ENCODE peak calls at places on chromosomes 4 and X, in four cellular contexts. One of them, this sample, is unnamed.

GRCh38 chr4:48093949-48094550 is 40.0 kb downstream of the TXK start:
- DNase-seq in GM12878: no peak
- DNase-seq in endothelial cell of umbilical vein: peak
- DNase-seq in K562: peak
- DNase-seq in this sample: peak

GRCh38 chr4:3042226-3042625 is 32.1 kb downstream of the HTT-AS start:
- DNase-seq in K562: no peak
- DNase-seq in GM12878: no peak
- DNase-seq in endothelial cell of umbilical vein: no peak
- DNase-seq in this sample: no peak

GRCh38 chr4:104128031-104128849 is 366.5 kb downstream of the CXXC4 start:
- DNase-seq in GM12878: no peak
- DNase-seq in K562: no peak
- DNase-seq in endothelial cell of umbilical vein: no peak
- DNase-seq in this sample: no peak

GRCh38 chrX:141142946-141143345 is 34.0 kb downstream of the LDOC1 start:
- DNase-seq in K562: no peak
- DNase-seq in GM12878: no peak
- DNase-seq in endothelial cell of umbilical vein: no peak
- DNase-seq in this sample: no peak

GRCh38 chrX:153971632-153972367 is at the start of gene HCFC1:
- DNase-seq in endothelial cell of umbilical vein: peak
- DNase-seq in K562: peak
- DNase-seq in GM12878: peak
- DNase-seq in this sample: peak

GRCh38 chrX:115642304-115642703 is 81.3 kb downstream of the PLS3 start:
- DNase-seq in endothelial cell of umbilical vein: no peak
- DNase-seq in K562: no peak
- DNase-seq in GM12878: no peak
- DNase-seq in this sample: no peak

GRCh38 chr4:167233523-167234387 is 539 bp downstream of the SPOCK3 start:
- DNase-seq in endothelial cell of umbilical vein: peak
- DNase-seq in K562: no peak
- DNase-seq in GM12878: no peak
- DNase-seq in this sample: no peak

GRCh38 chrX:18681996-18682395 is 10.1 kb upstream of the RS1 start:
- DNase-seq in endothelial cell of umbilical vein: no peak
- DNase-seq in GM12878: no peak
- DNase-seq in K562: no peak
- DNase-seq in this sample: no peak

GRCh38 chr4:187167126-187167525 is 443.5 kb upstream of the FAT1 start:
- DNase-seq in K562: no peak
- DNase-seq in GM12878: no peak
- DNase-seq in endothelial cell of umbilical vein: no peak
- DNase-seq in this sample: no peak

DNA sequence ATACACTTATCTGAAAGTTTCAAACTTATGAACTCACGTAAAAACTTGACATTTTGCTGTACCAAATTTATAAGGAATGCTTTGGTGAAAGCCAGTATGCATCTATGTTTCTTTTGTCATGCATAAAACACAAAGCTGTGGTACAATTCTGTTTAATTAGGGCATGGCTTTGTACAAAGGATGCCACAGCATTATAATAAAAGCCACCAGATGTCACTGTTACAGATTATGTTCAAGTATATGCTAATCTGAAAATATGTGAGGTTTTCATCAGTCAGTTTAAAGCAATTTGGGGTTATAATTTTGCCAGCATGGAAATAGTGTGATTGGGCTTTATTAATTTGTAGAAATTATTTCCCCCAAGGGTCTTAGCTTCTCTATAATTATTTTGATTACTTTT is 69.0 kb downstream of the ATOH1 start:
- DNase-seq in endothelial cell of umbilical vein: peak
- DNase-seq in K562: peak
- DNase-seq in GM12878: no peak
- DNase-seq in this sample: no peak
- TF ChIP-seq FOS in endothelial cell of umbilical vein: no peak
- TF ChIP-seq FOS in K562: no peak
- TF ChIP-seq FOS in GM12878: no peak
- TF ChIP-seq FOS in this sample: no peak

DNA sequence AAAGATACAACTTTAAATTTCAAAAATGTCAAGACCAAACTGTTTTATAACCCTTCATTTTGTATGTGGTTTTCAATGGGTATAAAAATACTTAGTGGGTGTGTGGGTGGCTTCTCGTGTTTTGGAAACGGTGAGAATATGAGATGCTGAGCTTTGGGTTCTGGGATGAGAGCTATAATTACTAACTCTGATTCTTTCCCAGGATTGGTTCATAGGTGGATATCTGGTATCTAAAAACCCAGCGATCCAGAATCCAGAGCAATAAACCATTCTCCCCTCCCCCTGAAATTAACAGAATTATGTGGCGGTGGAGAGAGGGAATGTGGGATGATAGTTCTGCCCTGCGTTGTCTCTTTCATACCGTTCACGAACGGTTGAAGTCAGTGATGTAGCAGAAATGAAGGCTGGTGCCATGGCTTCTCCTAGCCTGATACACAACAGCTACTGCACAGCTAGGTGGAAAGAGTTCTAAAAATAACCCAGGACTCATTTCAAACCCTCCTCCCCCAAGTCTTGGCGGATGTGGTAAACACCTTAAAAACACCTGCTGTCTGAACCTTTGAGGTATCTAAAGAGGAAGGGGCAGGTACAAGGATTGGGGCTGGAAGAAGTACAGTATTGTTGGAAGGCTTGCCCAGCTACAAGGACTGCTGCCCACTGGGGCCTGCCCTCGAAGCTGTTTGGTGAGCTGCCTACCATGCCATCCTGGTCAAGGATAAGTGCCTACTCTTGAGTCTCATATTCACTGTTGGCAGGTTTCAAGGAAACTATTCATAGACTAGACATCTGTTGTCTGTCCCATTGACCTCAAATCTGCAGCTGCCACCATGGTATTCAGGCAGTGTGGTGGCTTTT is 44.5 kb downstream of the SEPTIN11 start:
- DNase-seq in endothelial cell of umbilical vein: no peak
- DNase-seq in K562: no peak
- DNase-seq in GM12878: peak
- DNase-seq in this sample: no peak
- TF ChIP-seq FOS in endothelial cell of umbilical vein: no peak
- TF ChIP-seq FOS in K562: no peak
- TF ChIP-seq FOS in GM12878: no peak
- TF ChIP-seq FOS in this sample: no peak

DNA sequence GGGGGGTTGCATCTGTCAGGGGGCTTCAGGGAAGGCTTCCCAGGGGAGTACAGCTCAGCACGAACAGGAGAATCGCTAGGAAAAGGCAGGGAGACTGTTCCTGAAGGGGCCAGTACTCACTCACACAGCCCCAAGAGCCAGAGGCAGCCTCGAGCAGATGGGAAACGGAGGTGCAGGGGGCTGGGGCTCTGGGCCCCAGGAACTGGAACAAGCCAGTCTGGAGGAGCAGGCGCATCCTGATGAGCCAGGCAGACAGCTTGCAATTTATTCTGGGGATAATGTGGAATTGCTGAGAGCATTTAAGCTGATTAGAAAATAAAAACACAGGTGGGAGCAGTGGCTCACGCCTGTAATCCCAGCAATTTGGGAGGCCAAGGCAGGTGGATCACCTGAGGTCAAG is 40.1 kb downstream of the CRMP1 start:
- DNase-seq in endothelial cell of umbilical vein: no peak
- DNase-seq in K562: no peak
- DNase-seq in GM12878: no peak
- DNase-seq in this sample: no peak
- TF ChIP-seq FOS in endothelial cell of umbilical vein: no peak
- TF ChIP-seq FOS in K562: no peak
- TF ChIP-seq FOS in GM12878: no peak
- TF ChIP-seq FOS in this sample: no peak

DNA sequence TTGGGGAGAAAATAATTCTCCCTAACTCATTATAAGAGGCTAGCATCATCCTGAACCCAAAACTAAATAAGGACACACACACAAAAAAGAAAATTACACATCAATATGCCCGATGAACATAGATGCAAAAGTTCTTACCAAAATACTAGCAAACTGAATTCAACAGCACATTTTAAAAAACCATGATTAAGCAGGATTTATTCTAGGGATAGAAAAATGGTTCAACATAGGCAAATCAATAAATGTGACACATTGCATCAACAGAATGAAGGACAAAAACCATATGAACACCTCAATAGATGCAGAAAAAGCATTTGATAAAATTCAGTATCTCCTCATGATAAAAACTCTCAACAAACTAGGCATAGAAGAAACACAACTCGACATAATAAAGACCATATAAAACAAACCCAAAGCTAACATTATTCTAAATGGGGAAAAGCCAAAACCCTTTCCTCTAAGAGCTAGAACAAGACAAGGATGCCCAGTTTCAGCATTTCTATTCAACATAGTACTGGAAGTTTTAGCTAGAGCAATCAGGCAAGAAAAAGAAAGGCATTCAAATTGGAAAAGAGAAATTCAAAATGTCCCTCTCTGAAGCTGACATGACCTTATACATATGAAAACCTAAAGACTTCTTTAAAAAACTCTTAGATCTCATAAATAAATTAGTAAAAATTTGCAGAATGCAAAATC is 200.9 kb downstream of the NKX6-1 start:
- DNase-seq in K562: no peak
- DNase-seq in endothelial cell of umbilical vein: no peak
- DNase-seq in GM12878: no peak
- DNase-seq in this sample: no peak
- TF ChIP-seq FOS in K562: no peak
- TF ChIP-seq FOS in endothelial cell of umbilical vein: no peak
- TF ChIP-seq FOS in GM12878: no peak
- TF ChIP-seq FOS in this sample: no peak

DNA sequence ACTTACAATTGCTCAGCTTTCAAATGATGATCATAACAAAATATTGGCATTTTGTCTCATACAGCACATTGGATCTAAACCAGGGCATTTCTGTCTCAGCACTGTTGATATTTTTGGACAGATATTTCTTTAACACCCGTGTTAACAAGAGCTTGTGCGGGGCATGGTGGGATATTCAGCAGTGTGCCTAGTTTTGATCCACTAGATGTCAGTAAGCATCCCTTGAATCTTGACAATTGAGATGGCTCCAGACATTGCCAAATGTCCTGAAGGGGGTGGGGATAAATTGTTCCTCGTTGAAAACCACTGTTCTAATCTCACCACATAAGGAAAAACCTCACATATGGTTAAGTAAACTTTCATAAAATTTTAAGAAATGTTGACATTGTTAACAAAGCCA is 806.3 kb downstream of the STIM2 start:
- DNase-seq in K562: peak
- DNase-seq in endothelial cell of umbilical vein: no peak
- DNase-seq in GM12878: no peak
- DNase-seq in this sample: no peak
- TF ChIP-seq FOS in K562: no peak
- TF ChIP-seq FOS in endothelial cell of umbilical vein: no peak
- TF ChIP-seq FOS in GM12878: no peak
- TF ChIP-seq FOS in this sample: no peak

This sample was measured in IMR-90.